ENCODE peak calls at places on chromosomes 5 and 9, in ten cellular contexts. J is cardiac muscle cell, O is fibroblast of lung, U is GM23338, K is esophagus squamous epithelium, F is neural progenitor cell, X is ovary, H is uterus, A is right atrium auricular region, Z is A673. N is an unnamed sample. For H3K36me3, the result is how much of the 10 kb centered on the place peaks cover.

GRCh38 chr5:91125916-91126315 is 257.2 kb downstream of the ARRDC3 start:
- DNase-seq in J (no peak), O (no peak), U (no peak), K (no peak), F (no peak), X (no peak), H (no peak), A (no peak), Z (peak), N (no peak)

GRCh38 chr5:95164869-95165268 is 120.0 kb downstream of the MCTP1 start:
- DNase-seq in J (no peak), O (no peak), U (no peak), K (no peak), F (no peak), X (no peak), H (no peak), A (no peak), Z (no peak), N (no peak)

GRCh38 chr9:134130503-134131375 is 5.1 kb upstream of the WDR5 start:
- DNase-seq in J (peak), O (peak), U (peak), K (no peak), F (peak), X (peak), H (peak), A (no peak), Z (no peak), N (no peak)

GRCh38 chr9:6782378-6782777 is 24.6 kb downstream of the KDM4C start:
- DNase-seq in J (no peak), O (no peak), U (no peak), K (no peak), F (no peak), X (no peak), H (no peak), A (no peak), Z (no peak), N (no peak)

GRCh38 chr9:18891946-18892670 is 140.9 kb downstream of the SAXO1 start:
- DNase-seq in J (no peak), O (no peak), U (no peak), K (no peak), F (no peak), X (no peak), H (no peak), A (no peak), Z (no peak), N (no peak)

GRCh38 chr9:126927419-126927818 is 12.8 kb downstream of the RALGPS1 start:
- DNase-seq in J (no peak), O (no peak), U (no peak), K (no peak), F (no peak), X (no peak), H (no peak), A (no peak), Z (no peak), N (peak)

GRCh38 chr5:1744393-1745189 is 55.0 kb downstream of the MRPL36 start:
- DNase-seq in J (no peak), O (no peak), U (no peak), K (no peak), F (no peak), X (no peak), H (no peak), A (no peak), Z (no peak), N (peak)

GRCh38 chr5:89396262-89396975 is 513.4 kb upstream of the MEF2C start:
- DNase-seq in J (peak), O (peak), U (peak), K (no peak), F (no peak), X (no peak), H (no peak), A (no peak), Z (no peak), N (no peak)

DNA sequence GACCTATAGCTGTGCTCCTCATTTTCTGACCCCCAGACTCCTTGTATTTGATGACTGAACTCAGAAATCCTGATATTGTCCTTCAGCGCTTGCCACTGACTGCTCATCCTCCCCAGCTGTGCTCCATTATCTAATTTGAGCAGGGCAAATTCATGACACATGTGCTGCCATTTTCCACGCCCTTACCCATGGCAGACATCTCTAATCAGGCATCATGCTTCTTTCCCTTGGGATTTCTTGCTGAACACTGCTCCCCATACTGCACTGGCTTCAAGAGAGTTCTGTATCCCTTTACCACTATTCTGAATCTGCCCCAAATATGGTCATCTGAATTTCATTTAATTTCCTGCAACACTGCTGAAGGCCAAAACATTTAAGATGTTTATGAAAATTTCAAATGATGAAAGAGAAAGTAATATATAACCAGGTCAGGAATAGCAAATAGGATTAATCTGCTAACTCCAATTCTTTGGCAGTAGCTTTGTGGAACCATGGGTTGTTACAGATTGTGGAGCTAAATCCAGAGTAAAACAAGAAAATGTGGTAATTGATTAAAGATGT is 93.5 kb downstream of the CYFIP2 start:
- DNase-seq in J (no peak), O (no peak), U (no peak), K (no peak), F (no peak), X (no peak), H (no peak), A (peak), Z (peak), N (no peak)
- H3K4me3 ChIP-seq in J (no peak), O (no peak), U (no peak), K (no peak), F (no peak), X (no peak), H (no peak), A (no peak), Z (no peak), N (no peak)

DNA sequence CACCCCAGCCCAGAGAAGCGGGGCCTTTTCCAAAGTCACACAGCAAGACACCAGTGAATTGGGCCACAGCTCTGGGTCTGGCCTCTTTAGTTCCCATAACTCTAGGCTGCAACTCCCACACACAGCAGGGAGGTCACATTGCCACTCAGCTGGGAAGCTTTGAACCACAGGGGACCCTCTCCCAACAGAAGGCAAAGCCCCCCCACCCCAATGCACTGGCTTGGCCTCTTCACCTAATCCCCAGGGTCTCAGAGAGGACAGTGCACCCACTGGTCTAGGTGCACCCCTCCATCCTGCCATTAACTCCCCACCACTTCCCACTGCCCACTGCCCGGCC is 156.7 kb upstream of the IER5L start:
- DNase-seq in J (no peak), O (no peak), U (no peak), K (no peak), F (no peak), X (no peak), H (no peak), A (no peak), Z (no peak), N (no peak)
- H3K27ac ChIP-seq in J (peak), O (peak), U (peak), K (peak), F (peak), X (peak), H (peak), A (peak), Z (peak), N (peak)

DNA sequence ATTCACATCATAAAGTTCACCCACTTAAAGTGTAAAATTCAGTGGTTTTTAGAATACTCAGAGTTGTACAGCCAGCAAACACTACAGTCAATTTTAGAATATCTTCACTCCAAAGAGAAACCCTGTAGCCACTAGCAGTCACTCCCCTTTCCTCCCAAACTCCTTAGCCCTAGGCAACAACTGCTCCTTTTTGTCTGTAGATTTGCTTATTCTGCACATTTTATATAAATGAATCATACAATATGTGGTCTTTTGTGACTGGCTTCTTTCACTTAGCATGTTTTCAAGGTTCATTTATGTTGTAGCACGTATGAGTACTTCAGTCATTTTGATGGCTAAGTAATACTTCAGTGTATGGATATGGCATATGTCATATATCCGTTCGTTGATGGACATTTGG is 38.7 kb downstream of the TGFBR1 start:
- DNase-seq in J (no peak), O (no peak), U (no peak), K (no peak), F (no peak), X (no peak), H (no peak), A (no peak), Z (no peak), N (no peak)
- H3K36me3 ChIP-seq in J (under half), O (under half), U (under half), K (under half), F (under half), X (under half), H (under half), A (under half), Z (under half), N (under half)

DNA sequence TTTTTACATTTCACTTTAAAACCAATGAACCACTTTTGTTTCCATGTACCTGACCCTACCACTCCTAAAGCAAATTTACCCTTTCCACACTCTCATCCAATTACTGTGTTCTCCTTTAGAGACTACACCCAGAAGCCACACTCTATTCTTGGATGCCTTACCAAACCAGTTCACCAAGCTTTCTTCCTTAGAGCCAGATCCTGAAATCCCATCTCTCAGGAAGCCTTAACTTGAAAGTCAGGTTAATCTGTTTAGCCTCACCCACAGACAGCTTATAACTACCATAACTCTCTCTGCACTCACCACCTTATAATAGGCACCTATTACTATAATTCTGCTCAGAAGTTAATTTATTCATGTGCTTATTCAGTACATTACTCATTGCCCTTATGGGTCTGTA is 4.3 kb downstream of the CSNK1A1 start:
- DNase-seq in J (no peak), O (no peak), U (no peak), K (no peak), F (no peak), X (no peak), H (no peak), A (no peak), Z (no peak), N (no peak)
- H3K4me3 ChIP-seq in J (no peak), O (peak), U (peak), K (no peak), F (peak), X (no peak), H (no peak), A (no peak), Z (no peak), N (peak)

DNA sequence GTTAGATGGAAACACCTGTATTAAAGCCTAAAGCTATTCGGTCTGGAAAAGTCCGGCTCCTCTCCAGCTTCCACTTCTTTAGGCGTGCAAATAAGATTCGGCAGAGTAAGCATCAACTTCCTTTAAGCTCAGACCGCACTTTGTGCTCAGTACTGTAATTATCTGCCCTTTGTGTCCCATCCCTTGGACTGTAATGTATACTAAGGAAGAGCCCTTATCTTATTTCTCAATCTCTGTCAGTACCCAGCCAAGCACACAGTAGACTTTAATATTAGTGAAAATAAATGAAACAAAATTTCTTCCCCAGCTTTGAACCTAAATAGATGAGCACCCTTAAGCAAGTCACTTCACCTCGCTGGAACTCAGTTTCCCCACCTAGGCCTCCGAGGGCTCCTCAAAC is 490 bp downstream of the RIGI start:
- DNase-seq in J (peak), O (peak), U (no peak), K (no peak), F (no peak), X (no peak), H (no peak), A (no peak), Z (peak), N (no peak)
- H3K27ac ChIP-seq in J (peak), O (peak), U (peak), K (peak), F (no peak), X (peak), H (peak), A (peak), Z (peak), N (peak)

GRCh38 chr5:169656125-169656990 is 19.3 kb downstream of the DOCK2 start:
- DNase-seq in J (peak), O (no peak), U (no peak), K (no peak), F (no peak), X (no peak), H (no peak), A (no peak), Z (no peak), N (no peak)
- H3K36me3 ChIP-seq in J (under half), O (under half), U (under half), K (under half), F (under half), X (under half), H (under half), A (under half), Z (under half), N (under half)

N was measured in ascending aorta.